ENCODE peak calls at places on chromosome 12, in six cellular contexts. V, J, W, T, C and D are unnamed samples.

GRCh38 chr12:102958073-102958829 is 777 bp downstream of the ASCL1 start:
- DNase-seq in V (peak; percentile 64), J (peak; percentile 80), W (no peak), T (no peak), C (peak; percentile 77), D (peak; percentile 19)

GRCh38 chr12:54217774-54218221 is 29.0 kb upstream of the SMUG1 start:
- DNase-seq in V (no peak), J (no peak), W (no peak), T (no peak), C (peak; percentile 86), D (no peak)

GRCh38 chr12:115661103-115661502 is 616.4 kb downstream of the MED13L start:
- DNase-seq in V (no peak), J (no peak), W (no peak), T (no peak), C (no peak), D (no peak)

GRCh38 chr12:9636807-9637206 is 29.1 kb upstream of the KLRB1 start:
- DNase-seq in V (peak; percentile 23), J (no peak), W (no peak), T (peak; percentile 21), C (no peak), D (no peak)

GRCh38 chr12:79927772-79928474 is 7.0 kb downstream of the PPP1R12A start:
- DNase-seq in V (no peak), J (no peak), W (peak; percentile 70), T (no peak), C (no peak), D (peak; percentile 23)

GRCh38 chr12:21831671-21832357 is 57.3 kb upstream of the KCNJ8 start:
- DNase-seq in V (no peak), J (no peak), W (no peak), T (no peak), C (no peak), D (peak; percentile 61)

GRCh38 chr12:56080556-56081138 is 682 bp downstream of the ERBB3 start:
- DNase-seq in V (peak; percentile 50), J (no peak), W (no peak), T (peak; percentile 96), C (peak; percentile 66), D (no peak)

GRCh38 chr12:124919646-124920352 is 5.3 kb upstream of the UBC start:
- DNase-seq in V (peak; percentile 67), J (no peak), W (peak; percentile 76), T (no peak), C (no peak), D (peak; percentile 38)

GRCh38 chr12:130137141-130138018 is 24.9 kb upstream of the FZD10 start:
- DNase-seq in V (peak; percentile 61), J (no peak), W (no peak), T (no peak), C (no peak), D (no peak)

GRCh38 chr12:32107376-32108267 is 975 bp downstream of the BICD1 start:
- DNase-seq in V (peak; percentile 45), J (peak; percentile 31), W (no peak), T (peak; percentile 11), C (no peak), D (peak; percentile 80)

GRCh38 chr12:113068312-113068935 is 11.9 kb downstream of the DTX1 start:
- DNase-seq in V (no peak), J (no peak), W (no peak), T (no peak), C (no peak), D (no peak)

GRCh38 chr12:56020437-56021189 is at the start of gene IKZF4:
- DNase-seq in V (no peak), J (peak; percentile 68), W (no peak), T (no peak), C (peak; percentile 81), D (peak; percentile 48)

GRCh38 chr12:78560633-78561032 is 303.9 kb upstream of the SYT1 start:
- DNase-seq in V (no peak), J (no peak), W (no peak), T (no peak), C (no peak), D (no peak)

GRCh38 chr12:12008232-12008850 is 62.4 kb upstream of the BCL2L14 start:
- DNase-seq in V (no peak), J (no peak), W (no peak), T (no peak), C (peak; percentile 73), D (no peak)

GRCh38 chr12:5335059-5335458 is 96.8 kb upstream of the NTF3 start:
- DNase-seq in V (no peak), J (no peak), W (no peak), T (no peak), C (no peak), D (peak; percentile 21)

GRCh38 chr12:116123511-116124258 is 153.8 kb downstream of the MED13L start:
- DNase-seq in V (peak; percentile 35), J (peak; percentile 23), W (no peak), T (no peak), C (no peak), D (peak; percentile 66)

GRCh38 chr12:57089259-57090245 is 638 bp downstream of the NAB2 start:
- DNase-seq in V (no peak), J (peak; percentile 69), W (no peak), T (no peak), C (peak; percentile 68), D (peak; percentile 51)

GRCh38 chr12:104632724-104633181 is 176.0 kb downstream of the CHST11 start:
- DNase-seq in V (no peak), J (no peak), W (no peak), T (no peak), C (no peak), D (peak; percentile 67)

GRCh38 chr12:49476091-49476490 is 62.7 kb upstream of the KCNH3 start:
- DNase-seq in V (no peak), J (no peak), W (no peak), T (no peak), C (no peak), D (no peak)

GRCh38 chr12:90618606-90619005 is 336.4 kb downstream of the CCER1 start:
- DNase-seq in V (no peak), J (no peak), W (no peak), T (no peak), C (no peak), D (peak; percentile 16)

GRCh38 chr12:56487448-56488040 is 417 bp downstream of the GLS2 start:
- DNase-seq in V (no peak), J (no peak), W (no peak), T (peak; percentile 32), C (peak; percentile 83), D (no peak)

GRCh38 chr12:23039834-23040233 is 414.9 kb downstream of the ETNK1 start:
- DNase-seq in V (no peak), J (no peak), W (no peak), T (no peak), C (no peak), D (peak; percentile 83)

GRCh38 chr12:70122804-70123203 is 120.4 kb upstream of the CNOT2 start:
- DNase-seq in V (no peak), J (no peak), W (no peak), T (no peak), C (no peak), D (no peak)

GRCh38 chr12:64746663-64747062 is 12.5 kb downstream of the GNS start:
- DNase-seq in V (no peak), J (no peak), W (no peak), T (no peak), C (no peak), D (peak; percentile 52)

GRCh38 chr12:11545438-11546330 is 103.8 kb upstream of the ETV6 start:
- DNase-seq in V (no peak), J (peak; percentile 47), W (peak; percentile 78), T (no peak), C (no peak), D (no peak)

GRCh38 chr12:132455565-132455964 is 34.4 kb upstream of the FBRSL1 start:
- DNase-seq in V (no peak), J (no peak), W (no peak), T (no peak), C (no peak), D (no peak)

GRCh38 chr12:127078577-127079350 is 1188.2 kb upstream of the TMEM132C start:
- DNase-seq in V (no peak), J (no peak), W (no peak), T (no peak), C (no peak), D (no peak)

DNA sequence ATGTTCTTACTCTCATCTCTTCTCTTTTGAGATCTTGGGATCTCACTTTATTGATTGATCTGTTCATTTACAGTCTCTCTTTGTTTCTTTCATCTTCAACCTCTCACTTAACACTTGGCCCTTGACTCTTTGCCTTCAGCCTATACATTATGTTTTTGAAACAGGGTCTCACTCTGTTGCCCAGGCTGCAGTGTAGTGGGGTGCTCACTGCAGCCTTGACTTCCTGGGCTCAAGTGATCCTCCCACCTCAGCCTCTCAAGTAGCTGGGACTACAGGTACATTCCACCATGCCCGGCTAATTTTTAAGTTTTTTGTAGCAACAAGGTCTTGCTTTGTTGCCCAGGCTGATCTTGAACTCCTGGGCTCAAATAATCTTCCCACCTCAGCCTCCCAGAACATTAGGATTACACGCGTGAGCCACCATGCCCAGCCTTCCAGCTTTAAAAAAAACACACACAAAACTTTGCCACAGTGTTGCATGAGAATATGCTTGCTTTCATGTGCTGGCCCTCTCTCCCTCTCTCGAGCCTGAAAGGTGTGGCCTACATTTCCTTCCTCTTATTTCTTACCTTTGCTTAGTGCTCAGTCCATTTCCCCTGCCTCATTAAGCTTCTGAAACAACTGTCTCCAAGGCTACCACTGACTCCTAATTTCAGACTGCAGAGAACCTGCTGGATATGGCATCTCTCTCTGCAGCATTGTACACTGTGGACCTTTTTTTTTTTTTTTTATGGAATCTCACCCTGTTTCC is 9.9 kb downstream of the DIP2B start:
- DNase-seq in V (no peak), J (no peak), W (no peak), T (no peak), C (no peak), D (no peak)
- TF ChIP-seq RFX5 in V (no peak), J (no peak), W (no peak), T (no peak), C (no peak), D (no peak)

GRCh38 chr12:89525002-89525823 is 617 bp upstream of the GALNT4 start:
- DNase-seq in V (peak; percentile 50), J (peak; percentile 73), W (no peak), T (peak; percentile 17), C (peak; percentile 78), D (peak; percentile 21)
- TF ChIP-seq RFX5 in V (no peak), J (no peak), W (no peak), T (no peak), C (no peak), D (no peak)

DNA sequence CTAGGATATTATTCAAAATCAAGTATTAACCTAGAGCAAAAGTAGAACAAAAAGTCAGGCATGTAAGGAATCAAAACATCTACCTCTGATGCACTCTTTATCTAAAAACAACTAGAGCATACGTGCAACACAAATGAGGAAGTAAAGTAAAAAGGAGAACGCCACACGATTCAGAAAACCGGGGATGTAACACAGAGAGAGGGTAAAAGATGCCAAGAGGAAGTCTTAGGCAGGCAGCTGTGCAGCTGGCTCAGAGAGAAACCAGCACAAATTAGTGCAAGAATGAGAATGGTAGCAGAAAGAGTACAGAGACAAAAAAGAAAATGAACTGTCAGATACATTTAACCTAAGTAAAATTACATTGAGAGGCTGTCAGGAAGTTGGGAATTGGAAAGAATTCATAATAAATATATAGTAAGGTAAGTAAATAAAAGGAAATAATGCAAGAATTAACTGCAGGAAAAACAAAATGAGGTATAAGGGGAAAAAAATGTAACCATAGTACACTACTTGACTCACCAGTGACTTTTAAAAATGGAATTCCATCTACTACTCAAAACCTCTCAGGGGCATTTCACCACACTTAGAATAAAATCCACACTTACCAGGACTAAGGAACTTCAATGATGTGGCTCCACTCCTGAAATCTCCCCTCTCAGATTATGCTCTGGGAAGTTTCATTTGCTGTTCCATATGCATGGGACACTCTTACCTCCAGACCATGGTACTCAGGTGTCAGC is 17.1 kb downstream of the BCAT1 start:
- DNase-seq in V (no peak), J (no peak), W (peak; percentile 79), T (no peak), C (no peak), D (peak; percentile 43)
- TF ChIP-seq RFX5 in V (no peak), J (no peak), W (no peak), T (no peak), C (no peak), D (no peak)

GRCh38 chr12:29066061-29066588 is 83.0 kb upstream of the FAR2 start:
- DNase-seq in V (no peak), J (no peak), W (no peak), T (no peak), C (no peak), D (peak; percentile 50)
- TF ChIP-seq RFX5 in V (no peak), J (no peak), W (no peak), T (no peak), C (no peak), D (no peak)